ENCODE peak calls at places on chromosomes 3 and 15, in seven cellular contexts. One of them, this sample, is unnamed.

GRCh38 chr15:55786341-55786740 is 43.4 kb upstream of the PRTG start:
- DNase-seq in ovary: no peak
- DNase-seq in IMR-90: no peak
- DNase-seq in uterus: no peak
- DNase-seq in esophagus muscularis mucosa: no peak
- DNase-seq in NB4: no peak
- DNase-seq in GM12865: no peak
- DNase-seq in this sample: no peak

GRCh38 chr3:16890605-16891333 is 6.0 kb downstream of the PLCL2 start:
- DNase-seq in ovary: no peak
- DNase-seq in IMR-90: peak
- DNase-seq in uterus: no peak
- DNase-seq in esophagus muscularis mucosa: no peak
- DNase-seq in NB4: no peak
- DNase-seq in GM12865: no peak
- DNase-seq in this sample: peak

GRCh38 chr3:124248471-124249028 is 256.6 kb upstream of the ROPN1 start:
- DNase-seq in ovary: no peak
- DNase-seq in IMR-90: peak
- DNase-seq in uterus: peak
- DNase-seq in esophagus muscularis mucosa: no peak
- DNase-seq in NB4: no peak
- DNase-seq in GM12865: no peak
- DNase-seq in this sample: peak

GRCh38 chr3:180294282-180295027 is 257.7 kb upstream of the PEX5L start:
- DNase-seq in ovary: no peak
- DNase-seq in IMR-90: no peak
- DNase-seq in uterus: no peak
- DNase-seq in esophagus muscularis mucosa: no peak
- DNase-seq in NB4: no peak
- DNase-seq in GM12865: no peak
- DNase-seq in this sample: no peak

GRCh38 chr3:104990758-104991157 is 376.0 kb upstream of the ALCAM start:
- DNase-seq in ovary: no peak
- DNase-seq in IMR-90: no peak
- DNase-seq in uterus: no peak
- DNase-seq in esophagus muscularis mucosa: no peak
- DNase-seq in NB4: no peak
- DNase-seq in GM12865: no peak
- DNase-seq in this sample: no peak

GRCh38 chr3:157067114-157067513 is 92.8 kb downstream of the CCNL1 start:
- DNase-seq in ovary: no peak
- DNase-seq in IMR-90: no peak
- DNase-seq in uterus: no peak
- DNase-seq in esophagus muscularis mucosa: no peak
- DNase-seq in NB4: no peak
- DNase-seq in GM12865: peak
- DNase-seq in this sample: no peak

GRCh38 chr3:61684386-61684785 is 123.0 kb downstream of the PTPRG start:
- DNase-seq in ovary: no peak
- DNase-seq in IMR-90: no peak
- DNase-seq in uterus: no peak
- DNase-seq in esophagus muscularis mucosa: no peak
- DNase-seq in NB4: no peak
- DNase-seq in GM12865: no peak
- DNase-seq in this sample: no peak

GRCh38 chr3:194224937-194225422 is 89.0 kb downstream of the HES1 start:
- DNase-seq in ovary: no peak
- DNase-seq in IMR-90: no peak
- DNase-seq in uterus: no peak
- DNase-seq in esophagus muscularis mucosa: no peak
- DNase-seq in NB4: peak
- DNase-seq in GM12865: no peak
- DNase-seq in this sample: no peak

GRCh38 chr15:69704229-69704628 is 251.6 kb downstream of the RPLP1 start:
- DNase-seq in ovary: no peak
- DNase-seq in IMR-90: peak
- DNase-seq in uterus: no peak
- DNase-seq in esophagus muscularis mucosa: no peak
- DNase-seq in NB4: no peak
- DNase-seq in GM12865: no peak
- DNase-seq in this sample: no peak

GRCh38 chr3:149506965-149507364 is 32.5 kb downstream of the TM4SF4 start:
- DNase-seq in ovary: no peak
- DNase-seq in IMR-90: no peak
- DNase-seq in uterus: no peak
- DNase-seq in esophagus muscularis mucosa: no peak
- DNase-seq in NB4: no peak
- DNase-seq in GM12865: no peak
- DNase-seq in this sample: no peak

GRCh38 chr3:4512895-4513616 is 19.9 kb downstream of the ITPR1 start:
- DNase-seq in ovary: no peak
- DNase-seq in IMR-90: no peak
- DNase-seq in uterus: no peak
- DNase-seq in esophagus muscularis mucosa: no peak
- DNase-seq in NB4: no peak
- DNase-seq in GM12865: no peak
- DNase-seq in this sample: no peak

GRCh38 chr3:10848261-10848660 is 32.2 kb downstream of the SLC6A11 start:
- DNase-seq in ovary: no peak
- DNase-seq in IMR-90: no peak
- DNase-seq in uterus: no peak
- DNase-seq in esophagus muscularis mucosa: no peak
- DNase-seq in NB4: no peak
- DNase-seq in GM12865: peak
- DNase-seq in this sample: no peak

GRCh38 chr15:64334530-64334929 is 21.4 kb downstream of the CSNK1G1 start:
- DNase-seq in ovary: no peak
- DNase-seq in IMR-90: no peak
- DNase-seq in uterus: no peak
- DNase-seq in esophagus muscularis mucosa: no peak
- DNase-seq in NB4: no peak
- DNase-seq in GM12865: peak
- DNase-seq in this sample: no peak

GRCh38 chr15:67064607-67065530 is 533 bp upstream of the SMAD3 start:
- DNase-seq in ovary: no peak
- DNase-seq in IMR-90: no peak
- DNase-seq in uterus: no peak
- DNase-seq in esophagus muscularis mucosa: no peak
- DNase-seq in NB4: no peak
- DNase-seq in GM12865: peak
- DNase-seq in this sample: no peak

GRCh38 chr3:55746808-55747413 is 259.8 kb upstream of the WNT5A start:
- DNase-seq in ovary: no peak
- DNase-seq in IMR-90: peak
- DNase-seq in uterus: no peak
- DNase-seq in esophagus muscularis mucosa: no peak
- DNase-seq in NB4: peak
- DNase-seq in GM12865: peak
- DNase-seq in this sample: peak

GRCh38 chr3:117611242-117611641 is 901.7 kb downstream of the TUSC7 start:
- DNase-seq in ovary: no peak
- DNase-seq in IMR-90: no peak
- DNase-seq in uterus: no peak
- DNase-seq in esophagus muscularis mucosa: no peak
- DNase-seq in NB4: no peak
- DNase-seq in GM12865: no peak
- DNase-seq in this sample: no peak

GRCh38 chr15:69467636-69468035 is 15.0 kb downstream of the RPLP1 start:
- DNase-seq in ovary: no peak
- DNase-seq in IMR-90: no peak
- DNase-seq in uterus: no peak
- DNase-seq in esophagus muscularis mucosa: no peak
- DNase-seq in NB4: no peak
- DNase-seq in GM12865: no peak
- DNase-seq in this sample: no peak

GRCh38 chr3:129855454-129856419 is 37.8 kb downstream of the TMCC1 start:
- DNase-seq in ovary: no peak
- DNase-seq in IMR-90: peak
- DNase-seq in uterus: no peak
- DNase-seq in esophagus muscularis mucosa: no peak
- DNase-seq in NB4: peak
- DNase-seq in GM12865: peak
- DNase-seq in this sample: peak

GRCh38 chr3:132953683-132954082 is 84.5 kb upstream of the TMEM108 start:
- DNase-seq in ovary: no peak
- DNase-seq in IMR-90: peak
- DNase-seq in uterus: no peak
- DNase-seq in esophagus muscularis mucosa: no peak
- DNase-seq in NB4: no peak
- DNase-seq in GM12865: no peak
- DNase-seq in this sample: no peak

GRCh38 chr15:40054746-40055575 is 16.0 kb upstream of the SRP14 start:
- DNase-seq in ovary: no peak
- DNase-seq in IMR-90: peak
- DNase-seq in uterus: no peak
- DNase-seq in esophagus muscularis mucosa: no peak
- DNase-seq in NB4: peak
- DNase-seq in GM12865: peak
- DNase-seq in this sample: peak

GRCh38 chr15:40052604-40053003 is 13.6 kb upstream of the SRP14 start:
- DNase-seq in ovary: no peak
- DNase-seq in IMR-90: no peak
- DNase-seq in uterus: no peak
- DNase-seq in esophagus muscularis mucosa: no peak
- DNase-seq in NB4: peak
- DNase-seq in GM12865: no peak
- DNase-seq in this sample: no peak

GRCh38 chr15:40054056-40054745 is 15.2 kb upstream of the SRP14 start:
- DNase-seq in ovary: no peak
- DNase-seq in IMR-90: peak
- DNase-seq in uterus: no peak
- DNase-seq in esophagus muscularis mucosa: no peak
- DNase-seq in NB4: peak
- DNase-seq in GM12865: peak
- DNase-seq in this sample: no peak

GRCh38 chr15:40051616-40052415 is 12.8 kb upstream of the SRP14 start:
- DNase-seq in ovary: no peak
- DNase-seq in IMR-90: no peak
- DNase-seq in uterus: no peak
- DNase-seq in esophagus muscularis mucosa: no peak
- DNase-seq in NB4: no peak
- DNase-seq in GM12865: no peak
- DNase-seq in this sample: no peak

GRCh38 chr15:40053234-40054055 is 14.5 kb upstream of the SRP14 start:
- DNase-seq in ovary: no peak
- DNase-seq in IMR-90: no peak
- DNase-seq in uterus: no peak
- DNase-seq in esophagus muscularis mucosa: no peak
- DNase-seq in NB4: peak
- DNase-seq in GM12865: peak
- DNase-seq in this sample: no peak
- TF ChIP-seq CTCF in ovary: no peak
- TF ChIP-seq CTCF in IMR-90: no peak
- TF ChIP-seq CTCF in uterus: no peak
- TF ChIP-seq CTCF in esophagus muscularis mucosa: no peak
- TF ChIP-seq CTCF in NB4: no peak
- TF ChIP-seq CTCF in GM12865: peak
- TF ChIP-seq CTCF in this sample: no peak

GRCh38 chr3:188947401-188947982 is 224.3 kb upstream of the TPRG1 start:
- DNase-seq in ovary: peak
- DNase-seq in IMR-90: peak
- DNase-seq in uterus: peak
- DNase-seq in esophagus muscularis mucosa: peak
- DNase-seq in NB4: peak
- DNase-seq in GM12865: peak
- DNase-seq in this sample: peak
- H3K4me3 ChIP-seq in ovary: peak
- H3K4me3 ChIP-seq in IMR-90: peak
- H3K4me3 ChIP-seq in uterus: peak
- H3K4me3 ChIP-seq in esophagus muscularis mucosa: peak
- H3K4me3 ChIP-seq in NB4: no peak
- H3K4me3 ChIP-seq in GM12865: no peak
- H3K4me3 ChIP-seq in this sample: peak

GRCh38 chr3:155978324-155978723 is 107.9 kb downstream of the GMPS start:
- DNase-seq in ovary: no peak
- DNase-seq in IMR-90: no peak
- DNase-seq in uterus: no peak
- DNase-seq in esophagus muscularis mucosa: no peak
- DNase-seq in NB4: no peak
- DNase-seq in GM12865: no peak
- DNase-seq in this sample: no peak
- TF ChIP-seq CTCF in ovary: no peak
- TF ChIP-seq CTCF in IMR-90: peak
- TF ChIP-seq CTCF in uterus: no peak
- TF ChIP-seq CTCF in esophagus muscularis mucosa: no peak
- TF ChIP-seq CTCF in NB4: peak
- TF ChIP-seq CTCF in GM12865: no peak
- TF ChIP-seq CTCF in this sample: peak

GRCh38 chr3:119240582-119241434 is at the start of gene B4GALT4:
- DNase-seq in ovary: peak
- DNase-seq in IMR-90: peak
- DNase-seq in uterus: peak
- DNase-seq in esophagus muscularis mucosa: peak
- DNase-seq in NB4: peak
- DNase-seq in GM12865: peak
- DNase-seq in this sample: peak

GRCh38 chr3:119237299-119237698 is 3.4 kb downstream of the B4GALT4 start:
- DNase-seq in ovary: no peak
- DNase-seq in IMR-90: peak
- DNase-seq in uterus: no peak
- DNase-seq in esophagus muscularis mucosa: no peak
- DNase-seq in NB4: no peak
- DNase-seq in GM12865: no peak
- DNase-seq in this sample: peak

GRCh38 chr3:119236756-119237155 is 3.9 kb downstream of the B4GALT4 start:
- DNase-seq in ovary: no peak
- DNase-seq in IMR-90: no peak
- DNase-seq in uterus: no peak
- DNase-seq in esophagus muscularis mucosa: no peak
- DNase-seq in NB4: peak
- DNase-seq in GM12865: no peak
- DNase-seq in this sample: no peak

GRCh38 chr3:119239421-119239820 is 1.3 kb downstream of the B4GALT4 start:
- DNase-seq in ovary: no peak
- DNase-seq in IMR-90: no peak
- DNase-seq in uterus: no peak
- DNase-seq in esophagus muscularis mucosa: no peak
- DNase-seq in NB4: peak
- DNase-seq in GM12865: no peak
- DNase-seq in this sample: peak

DNA sequence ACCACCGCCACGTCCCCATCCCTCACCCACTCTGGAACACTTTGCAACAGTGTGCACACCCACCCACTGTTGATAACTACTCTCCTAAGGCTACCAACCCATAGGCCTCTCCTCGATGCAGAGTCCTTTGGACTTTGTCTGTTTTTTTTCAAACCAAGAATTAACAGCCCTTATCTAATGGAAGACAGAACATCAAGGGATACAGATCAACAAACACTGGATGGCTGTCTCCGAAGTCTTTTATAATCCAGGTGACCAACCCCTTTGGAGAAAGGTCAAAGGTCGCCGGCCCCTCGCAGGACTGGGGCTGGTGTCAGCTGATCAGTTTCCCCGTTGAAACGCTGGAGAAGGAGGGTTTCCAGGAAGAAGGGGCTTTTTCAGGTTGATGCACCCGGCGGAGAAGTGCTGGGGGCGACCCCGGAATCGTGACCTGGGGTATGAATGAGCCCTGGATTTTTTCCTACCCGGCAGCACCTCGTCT is 537 bp downstream of the B4GALT4 start:
- DNase-seq in ovary: peak
- DNase-seq in IMR-90: no peak
- DNase-seq in uterus: peak
- DNase-seq in esophagus muscularis mucosa: no peak
- DNase-seq in NB4: no peak
- DNase-seq in GM12865: no peak
- DNase-seq in this sample: peak
- H3K4me3 ChIP-seq in ovary: peak
- H3K4me3 ChIP-seq in IMR-90: peak
- H3K4me3 ChIP-seq in uterus: peak
- H3K4me3 ChIP-seq in esophagus muscularis mucosa: peak
- H3K4me3 ChIP-seq in NB4: peak
- H3K4me3 ChIP-seq in GM12865: peak
- H3K4me3 ChIP-seq in this sample: peak